ENCODE peak calls at places on chromosomes 6 and 20, in ten cellular contexts. One of them, this sample, is unnamed.

GRCh38 chr6:101806241-101806640 is 412.7 kb downstream of the GRIK2 start:
- DNase-seq in heart right ventricle: no peak
- DNase-seq in kidney: no peak
- DNase-seq in heart left ventricle: no peak
- DNase-seq in endothelial cell of umbilical vein: peak
- DNase-seq in upper lobe of right lung: no peak
- DNase-seq in suprapubic skin: no peak
- DNase-seq in tibial nerve: no peak
- DNase-seq in PC-3: peak
- DNase-seq in psoas muscle: no peak
- DNase-seq in this sample: no peak

GRCh38 chr6:152701081-152701862 is 3.6 kb downstream of the MYCT1 start:
- DNase-seq in PC-3: peak
- DNase-seq in endothelial cell of umbilical vein: peak
- DNase-seq in kidney: no peak
- DNase-seq in tibial nerve: no peak
- DNase-seq in heart right ventricle: no peak
- DNase-seq in upper lobe of right lung: no peak
- DNase-seq in suprapubic skin: no peak
- DNase-seq in psoas muscle: no peak
- DNase-seq in heart left ventricle: no peak
- DNase-seq in this sample: no peak

GRCh38 chr6:52994789-52995078 is 350 bp downstream of the GSTA4 start:
- DNase-seq in endothelial cell of umbilical vein: no peak
- DNase-seq in psoas muscle: peak
- DNase-seq in PC-3: no peak
- DNase-seq in heart left ventricle: peak
- DNase-seq in suprapubic skin: no peak
- DNase-seq in kidney: peak
- DNase-seq in upper lobe of right lung: peak
- DNase-seq in heart right ventricle: peak
- DNase-seq in tibial nerve: peak
- DNase-seq in this sample: peak

GRCh38 chr6:57006101-57006500 is 40.4 kb upstream of the KIAA1586 start:
- DNase-seq in kidney: no peak
- DNase-seq in PC-3: no peak
- DNase-seq in upper lobe of right lung: no peak
- DNase-seq in tibial nerve: no peak
- DNase-seq in psoas muscle: no peak
- DNase-seq in suprapubic skin: no peak
- DNase-seq in endothelial cell of umbilical vein: no peak
- DNase-seq in heart left ventricle: no peak
- DNase-seq in heart right ventricle: no peak
- DNase-seq in this sample: no peak

GRCh38 chr6:24547243-24547642 is 52.5 kb downstream of the ALDH5A1 start:
- DNase-seq in endothelial cell of umbilical vein: no peak
- DNase-seq in upper lobe of right lung: no peak
- DNase-seq in heart left ventricle: no peak
- DNase-seq in suprapubic skin: no peak
- DNase-seq in heart right ventricle: no peak
- DNase-seq in PC-3: no peak
- DNase-seq in kidney: no peak
- DNase-seq in psoas muscle: no peak
- DNase-seq in tibial nerve: no peak
- DNase-seq in this sample: no peak

GRCh38 chr6:108897371-108897770 is 49.1 kb downstream of the ARMC2 start:
- DNase-seq in PC-3: peak
- DNase-seq in suprapubic skin: no peak
- DNase-seq in kidney: no peak
- DNase-seq in heart right ventricle: peak
- DNase-seq in tibial nerve: no peak
- DNase-seq in psoas muscle: no peak
- DNase-seq in endothelial cell of umbilical vein: peak
- DNase-seq in upper lobe of right lung: no peak
- DNase-seq in heart left ventricle: peak
- DNase-seq in this sample: no peak

GRCh38 chr6:31734703-31735500 is 1.4 kb downstream of the CLIC1 start:
- DNase-seq in heart right ventricle: peak
- DNase-seq in heart left ventricle: peak
- DNase-seq in tibial nerve: peak
- DNase-seq in suprapubic skin: no peak
- DNase-seq in kidney: peak
- DNase-seq in endothelial cell of umbilical vein: peak
- DNase-seq in psoas muscle: no peak
- DNase-seq in upper lobe of right lung: no peak
- DNase-seq in PC-3: peak
- DNase-seq in this sample: peak

GRCh38 chr20:61913423-61914225 is 152.1 kb downstream of the TAF4 start:
- DNase-seq in tibial nerve: no peak
- DNase-seq in PC-3: no peak
- DNase-seq in heart left ventricle: no peak
- DNase-seq in kidney: peak
- DNase-seq in upper lobe of right lung: no peak
- DNase-seq in psoas muscle: no peak
- DNase-seq in heart right ventricle: no peak
- DNase-seq in suprapubic skin: no peak
- DNase-seq in endothelial cell of umbilical vein: no peak
- DNase-seq in this sample: no peak

GRCh38 chr6:119523546-119523945 is 174.0 kb upstream of the MAN1A1 start:
- DNase-seq in PC-3: no peak
- DNase-seq in heart left ventricle: no peak
- DNase-seq in kidney: no peak
- DNase-seq in upper lobe of right lung: no peak
- DNase-seq in psoas muscle: no peak
- DNase-seq in heart right ventricle: no peak
- DNase-seq in tibial nerve: no peak
- DNase-seq in suprapubic skin: no peak
- DNase-seq in endothelial cell of umbilical vein: no peak
- DNase-seq in this sample: no peak

GRCh38 chr6:118705799-118706481 is 54.5 kb upstream of the CEP85L start:
- DNase-seq in upper lobe of right lung: no peak
- DNase-seq in heart right ventricle: no peak
- DNase-seq in tibial nerve: no peak
- DNase-seq in psoas muscle: no peak
- DNase-seq in PC-3: no peak
- DNase-seq in heart left ventricle: peak
- DNase-seq in kidney: no peak
- DNase-seq in suprapubic skin: no peak
- DNase-seq in endothelial cell of umbilical vein: peak
- DNase-seq in this sample: peak

GRCh38 chr6:85594197-85594930 is 706 bp upstream of the SNX14 start:
- DNase-seq in PC-3: no peak
- DNase-seq in heart left ventricle: no peak
- DNase-seq in endothelial cell of umbilical vein: peak
- DNase-seq in psoas muscle: no peak
- DNase-seq in suprapubic skin: no peak
- DNase-seq in tibial nerve: no peak
- DNase-seq in kidney: no peak
- DNase-seq in upper lobe of right lung: peak
- DNase-seq in heart right ventricle: no peak
- DNase-seq in this sample: no peak

GRCh38 chr6:85591207-85591606 is 2.5 kb downstream of the SNX14 start:
- DNase-seq in psoas muscle: no peak
- DNase-seq in tibial nerve: no peak
- DNase-seq in upper lobe of right lung: no peak
- DNase-seq in suprapubic skin: no peak
- DNase-seq in kidney: no peak
- DNase-seq in heart right ventricle: no peak
- DNase-seq in endothelial cell of umbilical vein: no peak
- DNase-seq in heart left ventricle: no peak
- DNase-seq in PC-3: no peak
- DNase-seq in this sample: no peak

GRCh38 chr6:85592044-85592443 is 1.6 kb downstream of the SNX14 start:
- DNase-seq in kidney: no peak
- DNase-seq in heart right ventricle: no peak
- DNase-seq in tibial nerve: no peak
- DNase-seq in PC-3: no peak
- DNase-seq in endothelial cell of umbilical vein: no peak
- DNase-seq in upper lobe of right lung: no peak
- DNase-seq in heart left ventricle: no peak
- DNase-seq in psoas muscle: no peak
- DNase-seq in suprapubic skin: no peak
- DNase-seq in this sample: no peak

DNA sequence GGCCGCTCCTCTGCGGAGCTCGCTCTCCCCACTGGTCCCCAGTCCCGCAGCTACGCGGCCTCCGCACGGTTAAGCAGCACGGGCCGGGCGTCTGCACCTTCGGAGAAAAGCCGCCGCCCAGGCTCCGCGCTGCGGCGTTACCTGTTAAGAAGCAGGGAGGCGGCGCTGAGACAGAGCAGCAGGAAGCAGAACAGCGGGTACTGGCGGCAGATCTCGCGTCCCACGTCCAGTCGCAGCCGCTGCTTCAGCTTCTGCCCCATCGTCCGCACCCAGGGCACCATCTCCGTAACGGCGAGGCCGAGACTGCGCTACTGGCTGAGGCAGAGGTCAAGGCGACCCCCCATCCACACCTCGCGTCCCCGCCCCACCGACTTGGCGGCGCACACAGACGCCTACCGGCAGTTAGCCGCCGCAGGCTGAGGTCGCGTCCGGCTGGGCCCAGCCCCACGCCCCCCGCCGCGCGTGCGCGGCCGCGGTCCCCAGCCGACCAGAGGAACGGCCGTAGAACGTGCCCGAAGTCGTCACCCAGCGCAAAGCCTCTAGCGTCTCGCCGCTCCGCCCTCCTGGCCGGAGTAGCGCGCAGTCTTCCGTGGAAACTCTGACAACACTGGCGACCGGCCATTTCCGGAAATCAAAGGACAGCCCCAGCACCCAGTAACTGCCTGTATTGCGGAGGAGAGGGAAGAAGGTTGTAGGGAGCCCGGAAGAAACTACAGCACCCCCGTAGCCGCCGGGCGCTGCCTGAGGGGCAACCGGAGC is at the start of gene SNX14:
- DNase-seq in kidney: peak
- DNase-seq in PC-3: peak
- DNase-seq in suprapubic skin: peak
- DNase-seq in endothelial cell of umbilical vein: peak
- DNase-seq in heart left ventricle: peak
- DNase-seq in upper lobe of right lung: peak
- DNase-seq in heart right ventricle: peak
- DNase-seq in tibial nerve: peak
- DNase-seq in psoas muscle: peak
- DNase-seq in this sample: peak
- TF ChIP-seq CTCF in kidney: no peak
- TF ChIP-seq CTCF in PC-3: no peak
- TF ChIP-seq CTCF in suprapubic skin: no peak
- TF ChIP-seq CTCF in endothelial cell of umbilical vein: no peak
- TF ChIP-seq CTCF in heart left ventricle: no peak
- TF ChIP-seq CTCF in upper lobe of right lung: no peak
- TF ChIP-seq CTCF in heart right ventricle: no peak
- TF ChIP-seq CTCF in tibial nerve: peak
- TF ChIP-seq CTCF in psoas muscle: no peak
- TF ChIP-seq CTCF in this sample: peak

DNA sequence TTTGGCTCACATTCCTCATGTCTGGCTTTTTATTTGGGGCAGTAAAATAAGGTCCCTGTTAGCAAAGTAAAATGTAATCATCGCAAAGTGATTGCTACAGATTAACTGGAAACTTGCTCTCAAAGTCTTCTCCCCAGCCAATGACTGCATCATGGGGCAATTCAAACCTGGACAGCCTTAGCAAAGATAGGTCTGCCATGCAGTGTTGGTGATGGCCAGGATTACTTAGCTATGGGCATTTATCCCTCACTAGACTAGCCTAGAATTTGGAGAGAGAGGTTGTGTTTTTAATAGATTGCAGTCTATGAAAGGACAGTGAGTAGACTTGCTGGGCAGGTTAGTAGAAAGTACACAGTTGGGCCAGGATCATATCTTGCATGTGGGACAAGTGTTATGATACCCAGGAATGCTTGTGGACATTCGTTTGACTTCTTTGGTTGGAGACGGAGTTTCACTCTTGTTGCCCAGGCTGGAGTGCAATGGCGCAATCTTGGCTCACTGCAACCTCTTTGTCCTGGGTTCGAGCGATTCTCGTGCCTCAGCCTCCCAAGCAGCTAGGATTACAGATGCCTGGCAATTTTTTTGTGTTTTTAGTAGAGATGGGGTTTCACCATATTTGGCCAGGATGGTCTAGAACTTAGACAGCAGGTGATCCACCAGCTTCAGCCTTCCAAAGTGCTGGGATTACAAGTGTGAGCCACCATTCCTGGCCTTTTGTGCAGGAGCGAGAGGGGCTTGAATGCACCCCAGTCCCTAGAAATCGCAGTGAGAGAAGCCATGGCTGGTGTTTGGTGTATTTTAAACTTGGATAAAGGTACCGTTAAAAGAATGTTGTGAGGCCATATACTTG is 3.4 kb downstream of the RPS12 start:
- DNase-seq in kidney: no peak
- DNase-seq in heart left ventricle: no peak
- DNase-seq in suprapubic skin: no peak
- DNase-seq in tibial nerve: no peak
- DNase-seq in heart right ventricle: no peak
- DNase-seq in PC-3: no peak
- DNase-seq in psoas muscle: no peak
- DNase-seq in endothelial cell of umbilical vein: no peak
- DNase-seq in upper lobe of right lung: no peak
- DNase-seq in this sample: no peak
- H3K27ac ChIP-seq in kidney: no peak
- H3K27ac ChIP-seq in heart left ventricle: no peak
- H3K27ac ChIP-seq in suprapubic skin: no peak
- H3K27ac ChIP-seq in tibial nerve: no peak
- H3K27ac ChIP-seq in heart right ventricle: no peak
- H3K27ac ChIP-seq in PC-3: no peak
- H3K27ac ChIP-seq in psoas muscle: peak
- H3K27ac ChIP-seq in endothelial cell of umbilical vein: no peak
- H3K27ac ChIP-seq in upper lobe of right lung: no peak
- H3K27ac ChIP-seq in this sample: no peak

DNA sequence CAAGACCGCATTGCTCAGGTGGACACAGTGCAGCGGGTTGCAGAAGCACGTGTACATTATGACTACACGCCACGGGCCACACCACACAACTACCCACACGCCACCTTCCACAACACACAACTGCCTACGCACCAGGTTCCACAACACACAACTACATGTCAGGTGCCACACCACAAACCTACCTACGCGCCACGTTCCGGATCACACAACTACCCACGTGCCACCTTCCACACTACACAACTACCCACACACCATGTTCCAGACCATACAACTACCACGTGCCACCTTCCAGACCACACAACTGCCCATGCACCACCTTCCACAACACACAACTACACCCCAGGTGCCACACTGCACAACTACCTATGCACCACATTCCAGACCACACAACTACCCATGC is 20.5 kb downstream of the THBS2 start:
- DNase-seq in PC-3: no peak
- DNase-seq in psoas muscle: no peak
- DNase-seq in kidney: no peak
- DNase-seq in suprapubic skin: no peak
- DNase-seq in tibial nerve: no peak
- DNase-seq in endothelial cell of umbilical vein: no peak
- DNase-seq in heart left ventricle: no peak
- DNase-seq in upper lobe of right lung: no peak
- DNase-seq in heart right ventricle: no peak
- DNase-seq in this sample: no peak
- H3K4me3 ChIP-seq in PC-3: no peak
- H3K4me3 ChIP-seq in psoas muscle: no peak
- H3K4me3 ChIP-seq in kidney: no peak
- H3K4me3 ChIP-seq in suprapubic skin: no peak
- H3K4me3 ChIP-seq in tibial nerve: no peak
- H3K4me3 ChIP-seq in endothelial cell of umbilical vein: no peak
- H3K4me3 ChIP-seq in heart left ventricle: no peak
- H3K4me3 ChIP-seq in upper lobe of right lung: no peak
- H3K4me3 ChIP-seq in heart right ventricle: no peak
- H3K4me3 ChIP-seq in this sample: no peak

GRCh38 chr20:56187791-56188190 is 60.7 kb upstream of the MC3R start:
- DNase-seq in endothelial cell of umbilical vein: no peak
- DNase-seq in kidney: no peak
- DNase-seq in psoas muscle: no peak
- DNase-seq in upper lobe of right lung: no peak
- DNase-seq in heart right ventricle: no peak
- DNase-seq in PC-3: peak
- DNase-seq in suprapubic skin: no peak
- DNase-seq in tibial nerve: no peak
- DNase-seq in heart left ventricle: no peak
- DNase-seq in this sample: no peak
- TF ChIP-seq CTCF in endothelial cell of umbilical vein: no peak
- TF ChIP-seq CTCF in kidney: peak
- TF ChIP-seq CTCF in psoas muscle: peak
- TF ChIP-seq CTCF in upper lobe of right lung: peak
- TF ChIP-seq CTCF in heart right ventricle: peak
- TF ChIP-seq CTCF in PC-3: peak
- TF ChIP-seq CTCF in suprapubic skin: no peak
- TF ChIP-seq CTCF in tibial nerve: peak
- TF ChIP-seq CTCF in heart left ventricle: no peak
- TF ChIP-seq CTCF in this sample: no peak

This sample was measured in uterus.